ENCODE peak calls at places on chromosomes 4 and X, in four cellular contexts. B is neuronal stem cell, M is mesenchymal stem cell, Z is H9. C is an unnamed sample.

GRCh38 chr4:113677333-113677732 is 84.2 kb downstream of the CAMK2D start:
- DNase-seq in B (no peak), M (no peak), Z (no peak), C (no peak)

GRCh38 chr4:48129307-48130014 is 4.6 kb downstream of the TXK start:
- DNase-seq in B (no peak), M (no peak), Z (no peak), C (no peak)

GRCh38 chr4:101236097-101236496 is 111.2 kb downstream of the PPP3CA start:
- DNase-seq in B (no peak), M (no peak), Z (no peak), C (no peak)

GRCh38 chr4:11611868-11612267 is 183.2 kb upstream of the HS3ST1 start:
- DNase-seq in B (no peak), Z (no peak), M (no peak), C (no peak)

GRCh38 chr4:70583952-70584834 is 7.9 kb upstream of the AMBN start:
- DNase-seq in B (no peak), M (no peak), Z (no peak), C (no peak)

GRCh38 chr4:55947912-55948725 is 626 bp upstream of the CEP135 start:
- DNase-seq in B (no peak), Z (no peak), M (peak), C (peak)

GRCh38 chrX:39477438-39478120 is 620.2 kb downstream of the BCOR start:
- DNase-seq in Z (peak), B (no peak), M (peak), C (peak)

GRCh38 chr4:185470503-185471195 is 884 bp downstream of the CCDC110 start:
- DNase-seq in Z (peak), M (peak), B (peak), C (peak)

GRCh38 chrX:12887767-12888166 is 18.7 kb upstream of the TLR8 start:
- DNase-seq in M (no peak), B (no peak), Z (no peak), C (no peak)

GRCh38 chrX:111779582-111779981 is 96.4 kb upstream of the TRPC5OS start:
- DNase-seq in B (no peak), Z (no peak), M (no peak), C (peak)

GRCh38 chr4:6844986-6845385 is 62.5 kb downstream of the KIAA0232 start:
- DNase-seq in Z (no peak), M (no peak), B (no peak), C (no peak)

GRCh38 chrX:69493193-69493592 is 10.9 kb upstream of the NALF2 start:
- DNase-seq in M (no peak), B (peak), Z (peak), C (peak)

GRCh38 chr4:37268311-37268710 is 23.8 kb downstream of the NWD2 start:
- DNase-seq in Z (no peak), B (no peak), M (no peak), C (no peak)

GRCh38 chr4:125200556-125200955 is 114.2 kb upstream of the FAT4 start:
- DNase-seq in B (no peak), Z (no peak), M (peak), C (no peak)

GRCh38 chr4:37441231-37442061 is 196.9 kb downstream of the NWD2 start:
- DNase-seq in M (no peak), B (no peak), Z (no peak), C (peak)

GRCh38 chr4:74578329-74578728 is 133.4 kb downstream of the AREG start:
- DNase-seq in M (no peak), Z (no peak), B (no peak), C (no peak)

GRCh38 chrX:155389634-155390033 is 7.7 kb downstream of the F8A2 start:
- DNase-seq in M (no peak), B (no peak), Z (no peak), C (no peak)

GRCh38 chr4:109434007-109434792 is 585 bp downstream of the SEC24B start:
- DNase-seq in M (peak), B (peak), Z (peak), C (no peak)
- H2BK120ac ChIP-seq in M (peak), B (no peak), Z (no peak), C (peak)

DNA sequence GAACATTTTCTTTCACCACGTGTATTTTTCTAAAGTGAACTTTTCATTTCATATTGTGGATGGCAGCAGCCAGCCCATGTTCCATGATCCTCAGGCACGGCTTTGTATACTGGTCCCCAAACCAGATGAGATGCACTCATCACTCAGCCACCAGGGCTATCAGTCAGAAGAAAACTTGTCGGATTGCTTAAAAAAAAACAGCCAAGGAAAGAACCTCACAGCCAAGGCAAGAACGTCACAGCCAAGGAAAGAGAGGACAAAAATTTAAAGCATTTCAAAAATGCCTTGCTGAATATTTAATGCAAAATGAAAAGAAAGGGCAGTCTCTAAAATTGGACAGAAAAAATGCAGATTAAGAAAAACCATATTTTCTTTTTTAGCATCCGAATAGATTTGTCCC is 333.3 kb downstream of the PDGFC start:
- DNase-seq in M (no peak), Z (no peak), B (no peak), C (no peak)
- H2BK120ac ChIP-seq in M (no peak), Z (no peak), B (no peak), C (peak)

DNA sequence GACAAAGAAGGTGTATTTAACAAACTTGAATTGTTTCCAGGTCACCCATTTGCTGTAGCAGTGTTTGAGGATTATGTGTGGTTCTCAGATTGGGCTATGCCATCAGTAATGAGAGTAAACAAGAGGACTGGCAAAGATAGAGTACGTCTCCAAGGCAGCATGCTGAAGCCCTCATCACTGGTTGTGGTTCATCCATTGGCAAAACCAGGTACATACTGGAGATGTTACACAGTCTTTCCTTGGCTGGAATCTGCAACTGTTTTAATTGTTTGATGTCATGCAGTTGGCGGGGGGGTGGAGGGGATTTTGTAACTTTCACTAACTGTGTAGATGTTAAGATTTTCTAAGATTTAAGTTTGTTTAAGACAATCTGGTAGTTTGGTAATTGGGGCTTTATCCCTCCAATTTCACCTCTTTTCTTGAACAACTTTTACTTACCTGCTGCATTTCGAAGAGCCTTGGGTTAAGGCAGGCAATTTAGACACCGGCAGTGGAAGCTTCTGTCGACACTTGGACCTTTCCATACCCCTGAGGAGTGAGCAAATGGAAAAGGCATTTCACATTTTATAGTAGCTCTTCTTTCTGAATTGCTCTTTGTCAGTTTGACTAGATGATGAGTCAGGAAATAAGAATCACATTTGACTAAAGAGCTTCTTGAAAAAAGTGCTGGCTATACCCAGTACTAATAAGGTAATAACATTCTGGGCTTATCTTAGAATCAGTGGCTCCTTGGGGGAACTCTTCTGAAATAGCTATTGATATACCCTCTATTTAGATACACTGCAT is 67.4 kb downstream of the EGF start:
- DNase-seq in Z (no peak), M (peak), B (no peak), C (peak)
- H2BK120ac ChIP-seq in Z (no peak), M (no peak), B (no peak), C (no peak)

DNA sequence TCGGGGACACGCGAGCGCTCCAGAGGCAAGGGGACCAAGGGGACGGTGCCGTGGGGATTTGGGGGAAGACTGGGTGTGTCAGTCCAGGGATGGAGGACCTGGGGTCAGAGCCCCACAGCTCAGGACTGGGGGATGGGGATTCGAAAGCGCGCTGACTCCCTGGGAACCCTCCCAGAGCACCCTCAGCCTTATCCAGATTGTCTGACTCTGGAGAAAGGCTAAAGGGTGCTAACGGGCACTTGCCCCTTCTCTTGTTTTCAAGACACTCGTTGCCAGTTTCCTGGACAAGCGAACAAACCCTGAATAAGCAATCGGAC is 1.1 kb downstream of the DOCK11 start:
- DNase-seq in Z (no peak), B (no peak), M (no peak), C (no peak)
- H2BK120ac ChIP-seq in Z (no peak), B (no peak), M (no peak), C (no peak)

DNA sequence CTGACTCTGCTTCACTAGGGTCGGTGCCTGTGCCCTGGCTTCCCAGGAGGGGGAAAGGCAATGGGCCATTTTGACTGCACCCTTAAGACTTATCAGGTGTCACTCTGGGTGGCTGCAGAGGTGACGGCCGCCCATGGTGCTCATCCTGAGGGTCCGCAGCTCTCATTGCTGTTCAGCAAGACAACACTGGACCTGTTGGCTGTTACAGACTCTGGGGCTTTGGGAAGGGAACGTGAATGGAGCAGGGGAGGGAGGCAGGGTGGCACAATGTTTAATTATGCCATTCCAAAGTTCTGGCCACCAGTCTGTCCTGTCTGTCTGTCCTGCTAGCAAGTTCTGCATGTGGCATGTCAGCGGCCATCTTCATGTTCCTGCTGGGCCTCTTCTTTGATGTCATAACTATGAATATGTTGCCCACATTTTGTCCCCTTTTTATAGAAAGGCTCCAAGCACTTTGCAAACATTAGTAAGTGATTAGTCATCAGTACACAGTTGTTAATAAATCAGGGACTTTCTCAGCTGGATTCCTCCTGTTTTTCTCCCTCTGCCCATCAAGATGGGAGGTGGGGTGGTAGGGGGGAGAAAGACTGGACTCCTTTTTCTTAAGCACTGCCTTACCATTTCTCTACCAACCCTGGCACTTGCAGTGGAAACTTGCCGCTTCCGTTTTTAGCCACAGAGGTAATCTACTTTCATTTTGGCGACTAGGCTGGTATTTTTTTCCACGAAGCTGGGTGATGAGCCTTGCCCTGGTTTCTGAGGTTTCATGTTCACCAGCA is 88.7 kb upstream of the TRIM2 start:
- DNase-seq in B (no peak), Z (no peak), M (peak), C (peak)
- H2BK120ac ChIP-seq in B (peak), Z (no peak), M (no peak), C (no peak)

C was measured in trophoblast cell.